ENCODE peak calls at places on chromosomes 7 and 10, in seven cellular contexts. F is HFFc6, Z is astrocyte of the spinal cord, G is osteoblast, Q is IMR-90, Y is mammary epithelial cell, N is RWPE2. D is an unnamed sample.

GRCh38 chr7:24334627-24335026 is 50.6 kb downstream of the NPY start:
- DNase-seq in Q (no peak), Z (no peak), G (no peak), F (no peak), Y (no peak), N (no peak), D (no peak)

GRCh38 chr7:90262438-90262837 is 17.5 kb downstream of the CFAP69 start:
- DNase-seq in F (peak), Y (peak), Q (peak), G (peak), Z (peak), N (no peak), D (no peak)

GRCh38 chr10:29392376-29393021 is 103.6 kb downstream of the LYZL1 start:
- DNase-seq in F (peak), Z (peak), Y (peak), N (no peak), Q (peak), G (peak), D (no peak)

GRCh38 chr7:45923290-45923689 is 2.2 kb upstream of the IGFBP3 start:
- DNase-seq in N (no peak), Q (peak), Z (peak), F (peak), Y (peak), G (peak), D (no peak)

GRCh38 chr7:2012981-2013380 is 219.8 kb downstream of the MAD1L1 start:
- DNase-seq in Y (no peak), G (peak), F (peak), Q (peak), Z (peak), N (no peak), D (peak)

GRCh38 chr10:14477408-14477710 is 146.6 kb upstream of the FRMD4A start:
- DNase-seq in F (peak), G (no peak), Z (peak), Q (peak), Y (no peak), N (no peak), D (no peak)

GRCh38 chr10:21246178-21246577 is 279.3 kb downstream of the SKIDA1 start:
- DNase-seq in Z (no peak), G (no peak), F (no peak), Y (no peak), Q (no peak), N (no peak), D (no peak)

GRCh38 chr10:21526952-21527633 is 1.6 kb upstream of the SKIDA1 start:
- DNase-seq in Y (peak), Z (peak), G (peak), F (no peak), Q (peak), N (peak), D (no peak)

GRCh38 chr10:8403711-8404371 is 349.4 kb downstream of the GATA3 start:
- DNase-seq in Q (no peak), Z (no peak), N (no peak), F (no peak), Y (no peak), G (no peak), D (no peak)

GRCh38 chr10:8402469-8403074 is 348.1 kb downstream of the GATA3 start:
- DNase-seq in Y (no peak), N (no peak), F (no peak), Z (no peak), G (no peak), Q (no peak), D (no peak)

GRCh38 chr10:8398771-8399170 is 344.3 kb downstream of the GATA3 start:
- DNase-seq in N (no peak), F (no peak), Q (no peak), Z (no peak), G (no peak), Y (no peak), D (no peak)

GRCh38 chr10:8400151-8400550 is 345.7 kb downstream of the GATA3 start:
- DNase-seq in Q (no peak), F (no peak), Y (no peak), Z (no peak), G (no peak), N (no peak), D (no peak)

GRCh38 chr10:8401531-8401930 is 347.0 kb downstream of the GATA3 start:
- DNase-seq in N (no peak), G (no peak), Q (no peak), Z (no peak), Y (no peak), F (no peak), D (no peak)
- TF ChIP-seq CTCF in N (no peak), G (no peak), Q (no peak), Z (no peak), Y (no peak), F (no peak), D (no peak)

GRCh38 chr10:90712529-90712928 is 145.3 kb downstream of the HTR7 start:
- DNase-seq in N (no peak), Y (no peak), Z (no peak), Q (no peak), F (no peak), G (no peak), D (no peak)
- TF ChIP-seq CTCF in N (no peak), Y (peak), Z (no peak), Q (no peak), F (no peak), G (no peak), D (no peak)

GRCh38 chr7:130273863-130274262 is 7.2 kb downstream of the CPA2 start:
- DNase-seq in Y (no peak), F (no peak), G (no peak), Q (peak), N (no peak), Z (peak), D (no peak)

GRCh38 chr7:130276796-130277762 is 10.4 kb downstream of the CPA2 start:
- DNase-seq in N (no peak), Q (peak), Z (peak), F (no peak), Y (peak), G (peak), D (no peak)

GRCh38 chr7:130275826-130276291 is 9.2 kb downstream of the CPA2 start:
- DNase-seq in Z (no peak), Y (peak), F (no peak), Q (no peak), G (no peak), N (no peak), D (no peak)

GRCh38 chr7:130273081-130273699 is 6.5 kb downstream of the CPA2 start:
- DNase-seq in Y (peak), G (peak), F (no peak), Q (peak), Z (peak), N (no peak), D (no peak)

DNA sequence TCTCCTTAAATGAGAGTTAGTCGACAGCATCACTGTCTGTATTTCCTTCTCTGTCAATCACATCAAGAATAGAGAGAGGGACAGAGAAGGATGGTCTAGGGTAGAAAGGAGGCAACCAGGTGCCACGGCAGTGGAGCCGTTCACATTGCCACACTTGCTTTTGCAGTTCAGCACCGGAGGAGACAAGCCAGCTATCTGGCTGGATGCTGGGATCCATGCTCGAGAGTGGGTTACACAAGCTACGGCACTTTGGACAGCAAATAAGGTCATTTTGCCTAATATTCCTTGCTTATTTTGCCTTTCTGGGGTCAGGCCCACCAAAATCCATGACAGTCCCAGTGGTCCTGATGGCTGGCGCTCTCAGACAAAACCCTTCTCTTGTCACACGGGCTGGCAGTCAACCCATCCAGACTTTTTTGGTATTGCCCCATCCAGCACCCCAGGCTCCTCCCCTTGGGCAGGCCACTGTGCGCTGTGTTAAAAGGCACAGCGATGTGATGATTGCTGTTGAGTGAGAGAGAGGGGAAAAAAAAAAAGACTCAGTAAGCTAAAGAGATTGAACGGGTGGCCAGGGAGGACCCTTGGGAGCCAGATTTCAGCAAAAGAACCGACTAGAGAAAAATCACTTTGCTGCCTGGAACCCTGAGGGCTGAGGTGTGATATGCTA is 8.5 kb downstream of the CPA2 start:
- DNase-seq in Q (no peak), N (no peak), G (no peak), Y (no peak), F (no peak), Z (no peak), D (no peak)
- TF ChIP-seq CTCF in Q (no peak), N (no peak), G (no peak), Y (no peak), F (no peak), Z (no peak), D (no peak)

DNA sequence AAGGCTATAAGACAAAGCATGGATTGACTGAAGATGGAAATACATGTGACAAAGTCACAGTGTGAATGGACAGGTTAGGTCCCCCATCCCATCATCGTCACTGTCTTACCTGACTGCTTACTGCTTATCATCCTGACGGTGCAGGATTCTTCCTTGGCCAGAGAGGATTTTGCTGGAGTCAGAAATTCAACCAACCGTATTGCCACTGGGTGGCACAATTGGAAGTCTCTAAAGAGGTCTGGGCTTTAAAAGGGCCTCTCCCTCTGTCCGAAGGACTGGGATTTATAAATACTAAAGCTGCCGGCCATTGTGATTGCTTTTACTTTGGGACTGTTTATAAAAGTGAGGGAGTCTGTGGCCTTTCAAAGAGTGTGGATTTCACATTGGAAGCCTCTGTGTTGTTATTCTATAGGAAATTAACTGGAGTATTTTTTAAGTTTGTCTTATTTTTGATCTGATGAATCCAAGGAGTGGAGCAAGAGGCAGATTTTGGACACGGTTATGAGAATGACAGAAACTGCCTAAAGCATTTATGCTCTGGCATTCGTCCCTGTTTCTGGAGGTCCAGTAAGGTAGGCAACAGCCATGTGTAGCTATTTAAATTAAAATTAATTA is 113.3 kb upstream of the CREB5 start:
- DNase-seq in Q (peak), N (no peak), Y (peak), G (no peak), Z (peak), F (peak), D (no peak)
- TF ChIP-seq CTCF in Q (peak), N (peak), Y (peak), G (peak), Z (peak), F (peak), D (peak)